ENCODE peak calls at places on chromosomes 1 and 21, in four cellular contexts. L is GM23338, R is esophagus muscularis mucosa, B is transverse colon. J is an unnamed sample.
A peak's percentile ranks its signal among the peaks of the same experiment; 100 is the strongest.

GRCh38 chr1:241533375-241534115 is 1.4 kb downstream of the KMO start:
- DNase-seq in L (no peak), R (no peak), B (no peak), J (no peak)

GRCh38 chr1:231663211-231663792 is 36.7 kb downstream of the DISC1 start:
- DNase-seq in R (no peak), L (no peak), B (no peak), J (no peak)

GRCh38 chr1:230681599-230681998 is 32.3 kb downstream of the AGT start:
- DNase-seq in B (no peak), R (no peak), L (no peak), J (no peak)

GRCh38 chr21:15725949-15726348 is 3.8 kb upstream of the USP25 start:
- DNase-seq in R (no peak), B (no peak), L (no peak), J (no peak)

GRCh38 chr1:43563779-43564616 is 33.3 kb downstream of the PTPRF start:
- DNase-seq in L (peak; percentile 31), R (no peak), B (no peak), J (no peak)

GRCh38 chr1:53860967-53861411 is 22.9 kb upstream of the NDC1 start:
- DNase-seq in R (no peak), L (peak; percentile 88), B (peak; percentile 24), J (peak; percentile 39)

GRCh38 chr1:223175633-223176032 is 32.6 kb upstream of the TLR5 start:
- DNase-seq in L (no peak), B (no peak), R (no peak), J (no peak)

GRCh38 chr1:175397103-175397502 is 204.5 kb upstream of the KIAA0040 start:
- DNase-seq in L (no peak), R (no peak), B (no peak), J (no peak)

GRCh38 chr1:29090937-29091618 is 32.6 kb downstream of the TMEM200B start:
- DNase-seq in B (no peak), R (no peak), L (no peak), J (no peak)

GRCh38 chr1:46643368-46643775 is 24.8 kb downstream of the ATPAF1 start:
- DNase-seq in R (no peak), L (no peak), B (peak; percentile 23), J (no peak)

GRCh38 chr1:168230709-168231108 is 4.9 kb downstream of the SFT2D2 start:
- DNase-seq in L (no peak), R (no peak), B (no peak), J (no peak)

GRCh38 chr1:29649375-29650040 is 413.2 kb downstream of the PTPRU start:
- DNase-seq in R (no peak), L (no peak), B (no peak), J (no peak)

GRCh38 chr21:18058731-18059398 is 185.8 kb upstream of the CHODL start:
- DNase-seq in B (no peak), R (no peak), L (no peak), J (no peak)

GRCh38 chr1:213989071-213989739 is 1.4 kb downstream of the PROX1 start:
- DNase-seq in L (peak; percentile 81), B (no peak), R (no peak), J (no peak)

GRCh38 chr1:24903011-24903461 is 27.0 kb downstream of the RUNX3 start:
- DNase-seq in R (no peak), B (peak; percentile 4), L (no peak), J (peak; percentile 14)

GRCh38 chr1:100396651-100397050 is 44.3 kb downstream of the CDC14A start:
- DNase-seq in R (no peak), L (no peak), B (no peak), J (no peak)

GRCh38 chr1:151416231-151416630 is 16.9 kb downstream of the PSMB4 start:
- DNase-seq in R (no peak), L (no peak), B (no peak), J (no peak)

GRCh38 chr1:150127868-150128267 is 21.8 kb upstream of the PLEKHO1 start:
- DNase-seq in R (no peak), B (no peak), L (no peak), J (no peak)

GRCh38 chr1:59142663-59143487 is 154.0 kb upstream of the FGGY start:
- DNase-seq in L (peak; percentile 40), R (peak; percentile 82), B (no peak), J (no peak)

GRCh38 chr1:159248311-159248710 is 43.6 kb downstream of the ACKR1 start:
- DNase-seq in R (no peak), B (no peak), L (no peak), J (no peak)

GRCh38 chr1:38119000-38119399 is 72.4 kb upstream of the POU3F1 start:
- DNase-seq in L (no peak), R (no peak), B (no peak), J (no peak)

GRCh38 chr1:115215703-115216521 is 122.1 kb downstream of the NGF start:
- DNase-seq in L (peak; percentile 16), B (no peak), R (peak; percentile 53), J (no peak)

GRCh38 chr1:41486892-41487728 is 2.6 kb upstream of the EDN2 start:
- DNase-seq in L (peak; percentile 45), R (no peak), B (no peak), J (no peak)

GRCh38 chr1:145799806-145800205 is 24.1 kb downstream of the RNF115 start:
- DNase-seq in L (no peak), B (no peak), R (no peak), J (no peak)

GRCh38 chr1:63448741-63449140 is 74.3 kb downstream of the ITGB3BP start:
- DNase-seq in R (no peak), L (no peak), B (no peak), J (no peak)

GRCh38 chr1:29711582-29712274 is 475.4 kb downstream of the PTPRU start:
- DNase-seq in L (no peak), R (no peak), B (no peak), J (no peak)

GRCh38 chr1:209038735-209039134 is 544.8 kb upstream of the CAMK1G start:
- DNase-seq in R (no peak), B (no peak), L (no peak), J (no peak)

GRCh38 chr1:40653851-40654537 is 11.5 kb downstream of the RIMS3 start:
- DNase-seq in B (no peak), L (peak; percentile 80), R (no peak), J (no peak)

GRCh38 chr1:66801176-66801575 is at the start of gene INSL5:
- DNase-seq in L (no peak), B (no peak), R (no peak), J (no peak)

GRCh38 chr1:114122891-114123621 is 30.6 kb downstream of the SYT6 start:
- DNase-seq in B (no peak), L (peak; percentile 24), R (no peak), J (no peak)

GRCh38 chr1:18160290-18160942 is 52.8 kb downstream of the IGSF21 start:
- DNase-seq in B (peak; percentile 59), R (no peak), L (no peak), J (no peak)

GRCh38 chr1:184617433-184618029 is 137.1 kb downstream of the EDEM3 start:
- DNase-seq in L (no peak), R (no peak), B (no peak), J (no peak)

GRCh38 chr21:28607545-28607944 is 385.1 kb downstream of the LTN1 start:
- DNase-seq in R (no peak), L (no peak), B (no peak), J (no peak)

GRCh38 chr1:202311880-202312635 is 29.7 kb downstream of the UBE2T start:
- DNase-seq in R (no peak), B (no peak), L (no peak), J (no peak)

GRCh38 chr1:202306535-202307345 is 35.0 kb downstream of the UBE2T start:
- DNase-seq in L (no peak), R (no peak), B (no peak), J (no peak)

GRCh38 chr1:202305168-202305567 is 36.6 kb downstream of the UBE2T start:
- DNase-seq in L (no peak), B (no peak), R (no peak), J (no peak)

GRCh38 chr1:202310746-202311145 is 31.0 kb downstream of the UBE2T start:
- DNase-seq in L (no peak), B (no peak), R (no peak), J (no peak)

GRCh38 chr1:202310071-202310725 is 31.5 kb downstream of the UBE2T start:
- DNase-seq in B (no peak), L (no peak), R (no peak), J (no peak)
- TF ChIP-seq POLR2AphosphoS5 in B (no peak), L (no peak), R (no peak), J (no peak)

DNA sequence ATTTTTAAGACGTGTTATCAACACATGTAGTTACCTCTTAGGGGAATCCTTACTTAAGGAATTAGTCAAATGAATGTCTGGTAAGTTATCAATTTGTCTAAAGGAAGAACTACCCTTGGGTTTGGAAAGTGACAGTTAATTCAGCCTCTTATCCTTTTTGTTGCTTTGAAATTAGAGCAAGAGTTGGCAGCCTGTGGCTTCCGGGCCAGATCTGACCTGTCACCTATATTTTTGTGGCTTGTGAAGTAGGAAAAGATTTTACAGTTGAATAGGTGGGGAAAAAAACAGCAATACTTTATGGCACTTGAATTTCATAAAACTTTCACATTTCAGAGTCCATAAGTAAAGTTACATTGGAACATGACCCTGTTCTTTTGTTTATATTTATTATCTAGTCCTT is 5.5 kb downstream of the MRPS6 start:
- DNase-seq in R (no peak), L (no peak), B (peak; percentile 63), J (no peak)
- H3K4me1 ChIP-seq in R (peaks cover 52% of the 10 kb centered on the region), L (peaks cover 39% of the 10 kb centered on the region), B (peaks cover 93% of the 10 kb centered on the region), J (peaks cover 54% of the 10 kb centered on the region)

DNA sequence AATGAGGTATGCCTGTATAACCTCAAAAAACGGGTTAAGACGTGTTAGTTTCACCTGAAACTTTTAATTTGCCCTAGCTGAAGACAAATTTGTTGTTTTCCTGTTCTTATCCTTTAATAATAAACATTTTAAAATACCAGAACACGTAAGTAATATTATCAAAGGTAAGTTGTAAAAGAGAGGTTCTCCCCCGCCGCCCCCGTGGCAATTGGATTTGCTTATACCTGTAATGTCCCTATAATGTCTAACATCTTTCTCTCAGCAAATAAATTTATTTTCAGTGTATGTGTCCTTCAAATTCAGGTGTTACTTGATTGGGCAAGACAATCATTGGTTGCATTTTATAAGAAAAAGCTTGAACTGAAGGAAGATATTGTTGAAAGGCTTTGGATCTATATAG is 5.9 kb downstream of the URB2 start:
- DNase-seq in L (no peak), B (no peak), R (peak; percentile 57), J (no peak)
- H3K36me3 ChIP-seq in L (peaks cover 18% of the 10 kb centered on the region), B (no peaks in the 10 kb centered on the region), R (peaks cover 30% of the 10 kb centered on the region), J (peaks cover 39% of the 10 kb centered on the region)

GRCh38 chr21:45094412-45094811 is 20.0 kb downstream of the ADARB1 start:
- DNase-seq in L (no peak), R (no peak), B (no peak), J (no peak)
- TF ChIP-seq POLR2AphosphoS5 in L (no peak), R (no peak), B (no peak), J (no peak)

DNA sequence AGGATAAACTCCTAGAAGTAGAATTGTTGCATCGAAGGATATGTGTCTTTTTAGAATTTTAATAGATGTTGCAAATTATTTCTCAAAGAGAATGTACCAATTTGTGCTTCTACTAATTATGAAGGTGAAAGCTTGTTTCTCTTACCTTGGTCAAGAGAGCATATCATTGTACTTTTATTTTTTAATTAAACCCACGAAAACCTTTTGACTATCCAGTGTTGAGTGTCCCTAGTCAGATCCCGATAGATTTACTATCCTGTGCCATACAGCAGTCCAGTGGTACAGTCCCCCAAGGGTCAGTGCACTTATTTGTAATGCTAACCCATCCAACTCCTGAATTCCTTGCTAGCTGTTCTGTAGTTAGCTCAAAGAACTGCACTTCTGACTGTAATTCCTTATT is 11.0 kb downstream of the FCRLB start:
- DNase-seq in L (no peak), B (no peak), R (no peak), J (no peak)
- H3K4me1 ChIP-seq in L (peaks cover 32% of the 10 kb centered on the region), B (peaks cover 6% of the 10 kb centered on the region), R (peaks cover 5% of the 10 kb centered on the region), J (peaks cover 6% of the 10 kb centered on the region)

GRCh38 chr1:85259866-85260345 is 444 bp upstream of the C1orf52 start:
- DNase-seq in R (no peak), L (no peak), B (no peak), J (no peak)
- H3K36me3 ChIP-seq in R (no peaks in the 10 kb centered on the region), L (peaks cover 31% of the 10 kb centered on the region), B (no peaks in the 10 kb centered on the region), J (peaks cover 28% of the 10 kb centered on the region)

J was measured in stomach.